ENCODE peak calls at places on chromosomes 3 and 15, in five cellular contexts. One of them, this sample, is unnamed.

GRCh38 chr15:87263296-87263695 is 993.2 kb downstream of the NTRK3 start:
- DNase-seq in Calu3: no peak
- DNase-seq in glutamatergic neuron: no peak
- DNase-seq in breast epithelium: no peak
- DNase-seq in stimulated activated CD4-positive, alpha-beta T cell treated with anti-CD3 and anti-CD28 coated beads, Interleukin-4, amount 100 ng/mL, for 1 hour: no peak
- DNase-seq in this sample: no peak

GRCh38 chr3:133578548-133579191 is 5.2 kb downstream of the CDV3 start:
- DNase-seq in Calu3: peak
- DNase-seq in glutamatergic neuron: no peak
- DNase-seq in breast epithelium: no peak
- DNase-seq in stimulated activated CD4-positive, alpha-beta T cell treated with anti-CD3 and anti-CD28 coated beads, Interleukin-4, amount 100 ng/mL, for 1 hour: no peak
- DNase-seq in this sample: no peak

GRCh38 chr3:186044973-186045372 is 63.9 kb downstream of the ETV5 start:
- DNase-seq in Calu3: no peak
- DNase-seq in glutamatergic neuron: no peak
- DNase-seq in breast epithelium: no peak
- DNase-seq in stimulated activated CD4-positive, alpha-beta T cell treated with anti-CD3 and anti-CD28 coated beads, Interleukin-4, amount 100 ng/mL, for 1 hour: no peak
- DNase-seq in this sample: no peak

GRCh38 chr3:182530316-182530715 is 263.0 kb upstream of the ATP11B start:
- DNase-seq in Calu3: no peak
- DNase-seq in glutamatergic neuron: no peak
- DNase-seq in breast epithelium: no peak
- DNase-seq in stimulated activated CD4-positive, alpha-beta T cell treated with anti-CD3 and anti-CD28 coated beads, Interleukin-4, amount 100 ng/mL, for 1 hour: no peak
- DNase-seq in this sample: no peak

GRCh38 chr3:21174461-21174860 is 576.5 kb downstream of the ZNF385D start:
- DNase-seq in Calu3: no peak
- DNase-seq in glutamatergic neuron: no peak
- DNase-seq in breast epithelium: no peak
- DNase-seq in stimulated activated CD4-positive, alpha-beta T cell treated with anti-CD3 and anti-CD28 coated beads, Interleukin-4, amount 100 ng/mL, for 1 hour: no peak
- DNase-seq in this sample: no peak

GRCh38 chr3:23390989-23391388 is 187.9 kb downstream of the UBE2E2 start:
- DNase-seq in Calu3: no peak
- DNase-seq in glutamatergic neuron: no peak
- DNase-seq in breast epithelium: no peak
- DNase-seq in stimulated activated CD4-positive, alpha-beta T cell treated with anti-CD3 and anti-CD28 coated beads, Interleukin-4, amount 100 ng/mL, for 1 hour: no peak
- DNase-seq in this sample: no peak

GRCh38 chr15:84840741-84841429 is 23.7 kb downstream of the ALPK3 start:
- DNase-seq in Calu3: peak
- DNase-seq in glutamatergic neuron: no peak
- DNase-seq in breast epithelium: no peak
- DNase-seq in stimulated activated CD4-positive, alpha-beta T cell treated with anti-CD3 and anti-CD28 coated beads, Interleukin-4, amount 100 ng/mL, for 1 hour: no peak
- DNase-seq in this sample: no peak

GRCh38 chr3:181493423-181493822 is 218.3 kb upstream of the SOX2 start:
- DNase-seq in Calu3: no peak
- DNase-seq in glutamatergic neuron: no peak
- DNase-seq in breast epithelium: no peak
- DNase-seq in stimulated activated CD4-positive, alpha-beta T cell treated with anti-CD3 and anti-CD28 coated beads, Interleukin-4, amount 100 ng/mL, for 1 hour: no peak
- DNase-seq in this sample: no peak

GRCh38 chr3:98068824-98069223 is 18.1 kb upstream of the OR5AC2 start:
- DNase-seq in Calu3: no peak
- DNase-seq in glutamatergic neuron: no peak
- DNase-seq in breast epithelium: no peak
- DNase-seq in stimulated activated CD4-positive, alpha-beta T cell treated with anti-CD3 and anti-CD28 coated beads, Interleukin-4, amount 100 ng/mL, for 1 hour: no peak
- DNase-seq in this sample: no peak

GRCh38 chr3:149377408-149378111 is at the start of gene TM4SF1:
- DNase-seq in Calu3: peak
- DNase-seq in glutamatergic neuron: no peak
- DNase-seq in breast epithelium: peak
- DNase-seq in stimulated activated CD4-positive, alpha-beta T cell treated with anti-CD3 and anti-CD28 coated beads, Interleukin-4, amount 100 ng/mL, for 1 hour: no peak
- DNase-seq in this sample: peak

GRCh38 chr3:128071771-128072453 is 19.7 kb downstream of the SEC61A1 start:
- DNase-seq in Calu3: no peak
- DNase-seq in glutamatergic neuron: no peak
- DNase-seq in breast epithelium: no peak
- DNase-seq in stimulated activated CD4-positive, alpha-beta T cell treated with anti-CD3 and anti-CD28 coated beads, Interleukin-4, amount 100 ng/mL, for 1 hour: no peak
- DNase-seq in this sample: no peak

GRCh38 chr3:50302095-50303037 is 1.0 kb downstream of the HYAL1 start:
- DNase-seq in Calu3: no peak
- DNase-seq in glutamatergic neuron: no peak
- DNase-seq in breast epithelium: no peak
- DNase-seq in stimulated activated CD4-positive, alpha-beta T cell treated with anti-CD3 and anti-CD28 coated beads, Interleukin-4, amount 100 ng/mL, for 1 hour: no peak
- DNase-seq in this sample: no peak

GRCh38 chr15:35078221-35078915 is 6.7 kb downstream of the NANOGP8 start:
- DNase-seq in Calu3: peak
- DNase-seq in glutamatergic neuron: peak
- DNase-seq in breast epithelium: no peak
- DNase-seq in stimulated activated CD4-positive, alpha-beta T cell treated with anti-CD3 and anti-CD28 coated beads, Interleukin-4, amount 100 ng/mL, for 1 hour: peak
- DNase-seq in this sample: peak

GRCh38 chr3:156626104-156626503 is 48.3 kb upstream of the TIPARP start:
- DNase-seq in Calu3: peak
- DNase-seq in glutamatergic neuron: no peak
- DNase-seq in breast epithelium: no peak
- DNase-seq in stimulated activated CD4-positive, alpha-beta T cell treated with anti-CD3 and anti-CD28 coated beads, Interleukin-4, amount 100 ng/mL, for 1 hour: no peak
- DNase-seq in this sample: peak

GRCh38 chr3:100436951-100437350 is 35.6 kb downstream of the LNP1 start:
- DNase-seq in Calu3: no peak
- DNase-seq in glutamatergic neuron: no peak
- DNase-seq in breast epithelium: no peak
- DNase-seq in stimulated activated CD4-positive, alpha-beta T cell treated with anti-CD3 and anti-CD28 coated beads, Interleukin-4, amount 100 ng/mL, for 1 hour: no peak
- DNase-seq in this sample: no peak

GRCh38 chr3:82087958-82088357 is 326.5 kb upstream of the GBE1 start:
- DNase-seq in Calu3: peak
- DNase-seq in glutamatergic neuron: no peak
- DNase-seq in breast epithelium: no peak
- DNase-seq in stimulated activated CD4-positive, alpha-beta T cell treated with anti-CD3 and anti-CD28 coated beads, Interleukin-4, amount 100 ng/mL, for 1 hour: no peak
- DNase-seq in this sample: no peak

GRCh38 chr3:132911741-132912415 is 126.3 kb upstream of the TMEM108 start:
- DNase-seq in Calu3: no peak
- DNase-seq in glutamatergic neuron: no peak
- DNase-seq in breast epithelium: no peak
- DNase-seq in stimulated activated CD4-positive, alpha-beta T cell treated with anti-CD3 and anti-CD28 coated beads, Interleukin-4, amount 100 ng/mL, for 1 hour: no peak
- DNase-seq in this sample: no peak

GRCh38 chr3:95721938-95722337 is 1092.5 kb upstream of the EPHA6 start:
- DNase-seq in Calu3: peak
- DNase-seq in glutamatergic neuron: no peak
- DNase-seq in breast epithelium: no peak
- DNase-seq in stimulated activated CD4-positive, alpha-beta T cell treated with anti-CD3 and anti-CD28 coated beads, Interleukin-4, amount 100 ng/mL, for 1 hour: no peak
- DNase-seq in this sample: no peak

GRCh38 chr3:151400341-151400740 is 15.8 kb upstream of the P2RY12 start:
- DNase-seq in Calu3: no peak
- DNase-seq in glutamatergic neuron: no peak
- DNase-seq in breast epithelium: no peak
- DNase-seq in stimulated activated CD4-positive, alpha-beta T cell treated with anti-CD3 and anti-CD28 coated beads, Interleukin-4, amount 100 ng/mL, for 1 hour: no peak
- DNase-seq in this sample: no peak

GRCh38 chr3:9727041-9727595 is 4.4 kb upstream of the BRPF1 start:
- DNase-seq in Calu3: peak
- DNase-seq in glutamatergic neuron: peak
- DNase-seq in breast epithelium: no peak
- DNase-seq in stimulated activated CD4-positive, alpha-beta T cell treated with anti-CD3 and anti-CD28 coated beads, Interleukin-4, amount 100 ng/mL, for 1 hour: peak
- DNase-seq in this sample: no peak

GRCh38 chr3:24142127-24142526 is 197.0 kb downstream of the NR1D2 start:
- DNase-seq in Calu3: no peak
- DNase-seq in glutamatergic neuron: no peak
- DNase-seq in breast epithelium: no peak
- DNase-seq in stimulated activated CD4-positive, alpha-beta T cell treated with anti-CD3 and anti-CD28 coated beads, Interleukin-4, amount 100 ng/mL, for 1 hour: no peak
- DNase-seq in this sample: no peak

GRCh38 chr3:39318311-39318710 is 11.2 kb upstream of the CCR8 start:
- DNase-seq in Calu3: no peak
- DNase-seq in glutamatergic neuron: no peak
- DNase-seq in breast epithelium: no peak
- DNase-seq in stimulated activated CD4-positive, alpha-beta T cell treated with anti-CD3 and anti-CD28 coated beads, Interleukin-4, amount 100 ng/mL, for 1 hour: no peak
- DNase-seq in this sample: no peak

GRCh38 chr3:159187232-159187631 is 385.4 kb downstream of the MFSD1 start:
- DNase-seq in Calu3: no peak
- DNase-seq in glutamatergic neuron: no peak
- DNase-seq in breast epithelium: no peak
- DNase-seq in stimulated activated CD4-positive, alpha-beta T cell treated with anti-CD3 and anti-CD28 coated beads, Interleukin-4, amount 100 ng/mL, for 1 hour: no peak
- DNase-seq in this sample: no peak

GRCh38 chr3:147915057-147915456 is 505.9 kb downstream of the ZIC1 start:
- DNase-seq in Calu3: no peak
- DNase-seq in glutamatergic neuron: no peak
- DNase-seq in breast epithelium: no peak
- DNase-seq in stimulated activated CD4-positive, alpha-beta T cell treated with anti-CD3 and anti-CD28 coated beads, Interleukin-4, amount 100 ng/mL, for 1 hour: no peak
- DNase-seq in this sample: no peak

GRCh38 chr3:165195226-165195625 is 958 bp downstream of the SLITRK3 start:
- DNase-seq in Calu3: no peak
- DNase-seq in glutamatergic neuron: peak
- DNase-seq in breast epithelium: no peak
- DNase-seq in stimulated activated CD4-positive, alpha-beta T cell treated with anti-CD3 and anti-CD28 coated beads, Interleukin-4, amount 100 ng/mL, for 1 hour: no peak
- DNase-seq in this sample: no peak

GRCh38 chr3:53320697-53321096 is 26.6 kb downstream of the DCP1A start:
- DNase-seq in Calu3: no peak
- DNase-seq in glutamatergic neuron: no peak
- DNase-seq in breast epithelium: no peak
- DNase-seq in stimulated activated CD4-positive, alpha-beta T cell treated with anti-CD3 and anti-CD28 coated beads, Interleukin-4, amount 100 ng/mL, for 1 hour: no peak
- DNase-seq in this sample: no peak

GRCh38 chr3:138824114-138824506 is 10.6 kb downstream of the PIK3CB start:
- DNase-seq in Calu3: no peak
- DNase-seq in glutamatergic neuron: no peak
- DNase-seq in breast epithelium: no peak
- DNase-seq in stimulated activated CD4-positive, alpha-beta T cell treated with anti-CD3 and anti-CD28 coated beads, Interleukin-4, amount 100 ng/mL, for 1 hour: no peak
- DNase-seq in this sample: no peak

GRCh38 chr3:81816473-81817260 is 55.2 kb upstream of the GBE1 start:
- DNase-seq in Calu3: no peak
- DNase-seq in glutamatergic neuron: no peak
- DNase-seq in breast epithelium: no peak
- DNase-seq in stimulated activated CD4-positive, alpha-beta T cell treated with anti-CD3 and anti-CD28 coated beads, Interleukin-4, amount 100 ng/mL, for 1 hour: no peak
- DNase-seq in this sample: no peak

GRCh38 chr3:154598166-154598565 is 168.2 kb upstream of the GPR149 start:
- DNase-seq in Calu3: no peak
- DNase-seq in glutamatergic neuron: no peak
- DNase-seq in breast epithelium: no peak
- DNase-seq in stimulated activated CD4-positive, alpha-beta T cell treated with anti-CD3 and anti-CD28 coated beads, Interleukin-4, amount 100 ng/mL, for 1 hour: no peak
- DNase-seq in this sample: no peak

GRCh38 chr3:42979044-42979962 is at the start of gene GASK1A:
- DNase-seq in Calu3: peak
- DNase-seq in glutamatergic neuron: peak
- DNase-seq in breast epithelium: peak
- DNase-seq in stimulated activated CD4-positive, alpha-beta T cell treated with anti-CD3 and anti-CD28 coated beads, Interleukin-4, amount 100 ng/mL, for 1 hour: peak
- DNase-seq in this sample: no peak

GRCh38 chr3:120274739-120275167 is 10.3 kb downstream of the GPR156 start:
- DNase-seq in Calu3: no peak
- DNase-seq in glutamatergic neuron: no peak
- DNase-seq in breast epithelium: no peak
- DNase-seq in stimulated activated CD4-positive, alpha-beta T cell treated with anti-CD3 and anti-CD28 coated beads, Interleukin-4, amount 100 ng/mL, for 1 hour: no peak
- DNase-seq in this sample: peak

GRCh38 chr3:69092030-69092513 is 7.3 kb downstream of the ARL6IP5 start:
- DNase-seq in Calu3: no peak
- DNase-seq in glutamatergic neuron: no peak
- DNase-seq in breast epithelium: no peak
- DNase-seq in stimulated activated CD4-positive, alpha-beta T cell treated with anti-CD3 and anti-CD28 coated beads, Interleukin-4, amount 100 ng/mL, for 1 hour: no peak
- DNase-seq in this sample: no peak

GRCh38 chr3:184659797-184660301 is 52.0 kb downstream of the MAGEF1 start:
- DNase-seq in Calu3: peak
- DNase-seq in glutamatergic neuron: no peak
- DNase-seq in breast epithelium: no peak
- DNase-seq in stimulated activated CD4-positive, alpha-beta T cell treated with anti-CD3 and anti-CD28 coated beads, Interleukin-4, amount 100 ng/mL, for 1 hour: no peak
- DNase-seq in this sample: no peak

GRCh38 chr15:82919231-82919886 is 33.2 kb downstream of the HOMER2 start:
- DNase-seq in Calu3: peak
- DNase-seq in glutamatergic neuron: no peak
- DNase-seq in breast epithelium: peak
- DNase-seq in stimulated activated CD4-positive, alpha-beta T cell treated with anti-CD3 and anti-CD28 coated beads, Interleukin-4, amount 100 ng/mL, for 1 hour: no peak
- DNase-seq in this sample: peak

GRCh38 chr15:66905954-66906353 is 159.4 kb upstream of the SMAD3 start:
- DNase-seq in Calu3: no peak
- DNase-seq in glutamatergic neuron: no peak
- DNase-seq in breast epithelium: no peak
- DNase-seq in stimulated activated CD4-positive, alpha-beta T cell treated with anti-CD3 and anti-CD28 coated beads, Interleukin-4, amount 100 ng/mL, for 1 hour: no peak
- DNase-seq in this sample: no peak

This sample was measured in DMS153.